ENCODE peak calls at places on chromosome 1, in ten cellular contexts. V, R, X, J, B, T, O, W, G and C are unnamed samples.

GRCh38 chr1:6488602-6489382 is 2.7 kb downstream of the PLEKHG5 start:
- DNase-seq in X (peak), B (no peak), W (no peak), T (no peak), R (no peak), G (no peak), V (no peak), O (no peak), J (no peak), C (no peak)

GRCh38 chr1:55213885-55214213 is 1.3 kb downstream of the USP24 start:
- DNase-seq in G (no peak), T (no peak), B (no peak), W (no peak), O (peak), J (no peak), R (no peak), V (no peak), X (no peak), C (peak)

GRCh38 chr1:109876617-109877319 is 33.9 kb upstream of the CSF1 start:
- DNase-seq in O (peak), X (no peak), G (no peak), V (no peak), T (no peak), J (no peak), W (no peak), R (no peak), B (no peak), C (peak)

GRCh38 chr1:231929311-231929710 is 302.7 kb downstream of the DISC1 start:
- DNase-seq in W (no peak), V (no peak), X (no peak), O (no peak), T (no peak), R (no peak), J (no peak), G (no peak), B (no peak), C (peak)

GRCh38 chr1:62725255-62725654 is 37.1 kb upstream of the DOCK7 start:
- DNase-seq in G (no peak), T (no peak), J (no peak), W (no peak), V (no peak), X (no peak), R (no peak), O (no peak), B (no peak), C (peak)

GRCh38 chr1:22279735-22280134 is 136.8 kb upstream of the WNT4 start:
- DNase-seq in T (no peak), V (no peak), R (no peak), O (no peak), W (no peak), B (no peak), J (no peak), G (no peak), X (no peak), C (no peak)

GRCh38 chr1:90720137-90720636 is 3.1 kb upstream of the BARHL2 start:
- DNase-seq in B (no peak), V (no peak), T (no peak), W (no peak), R (no peak), J (no peak), X (no peak), O (no peak), G (no peak), C (no peak)

GRCh38 chr1:87061742-87062156 is 147.3 kb downstream of the HS2ST1 start:
- DNase-seq in G (no peak), V (no peak), W (no peak), J (no peak), X (no peak), B (no peak), O (no peak), R (no peak), T (no peak), C (peak)

GRCh38 chr1:9242338-9242969 is 7.9 kb downstream of the H6PD start:
- DNase-seq in J (peak), X (no peak), T (no peak), O (no peak), V (peak), R (no peak), B (peak), W (no peak), G (no peak), C (no peak)

GRCh38 chr1:203422116-203422515 is 53.5 kb upstream of the PRELP start:
- DNase-seq in B (no peak), J (no peak), R (no peak), W (no peak), X (no peak), T (no peak), V (no peak), G (no peak), O (no peak), C (no peak)

GRCh38 chr1:240701412-240701811 is 89.5 kb upstream of the GREM2 start:
- DNase-seq in B (no peak), W (no peak), O (no peak), T (no peak), G (no peak), X (no peak), R (no peak), V (no peak), J (no peak), C (peak)

GRCh38 chr1:71621785-71622184 is 541.0 kb upstream of the ZRANB2 start:
- DNase-seq in G (no peak), W (no peak), J (no peak), V (no peak), B (no peak), O (no peak), X (no peak), T (no peak), R (no peak), C (peak)

GRCh38 chr1:205739348-205740160 is 10.4 kb downstream of the NUCKS1 start:
- DNase-seq in T (no peak), G (no peak), R (no peak), O (no peak), J (no peak), X (no peak), W (no peak), B (no peak), V (no peak), C (peak)

GRCh38 chr1:2592672-2593071 is 6.1 kb downstream of the PRXL2B start:
- DNase-seq in W (no peak), X (peak), T (no peak), O (no peak), V (no peak), B (peak), J (peak), R (no peak), G (no peak), C (no peak)

GRCh38 chr1:4500441-4500840 is 154.0 kb upstream of the AJAP1 start:
- DNase-seq in O (no peak), T (no peak), V (no peak), J (no peak), B (no peak), W (no peak), R (no peak), G (no peak), X (no peak), C (no peak)

GRCh38 chr1:78607334-78607927 is 12.8 kb upstream of the IFI44L start:
- DNase-seq in J (no peak), V (no peak), B (no peak), T (no peak), W (no peak), X (no peak), O (no peak), R (no peak), G (no peak), C (peak)

GRCh38 chr1:113042336-113043143 is 30.5 kb upstream of the LRIG2 start:
- DNase-seq in V (peak), W (peak), X (peak), G (peak), B (peak), R (peak), J (peak), T (peak), O (peak), C (peak)

GRCh38 chr1:186841599-186841998 is 12.8 kb downstream of the PLA2G4A start:
- DNase-seq in V (no peak), X (no peak), T (no peak), J (no peak), O (no peak), R (no peak), B (no peak), W (no peak), G (no peak), C (no peak)

GRCh38 chr1:107358611-107359342 is 217.9 kb downstream of the NTNG1 start:
- DNase-seq in G (no peak), R (no peak), X (no peak), W (no peak), B (no peak), J (no peak), O (no peak), T (no peak), V (no peak), C (no peak)

GRCh38 chr1:72837781-72838180 is 555.4 kb upstream of the NEGR1 start:
- DNase-seq in V (no peak), J (no peak), W (no peak), R (no peak), O (peak), T (no peak), B (no peak), X (no peak), G (no peak), C (peak)

GRCh38 chr1:23370270-23370743 is 671 bp upstream of the ZNF436 start:
- DNase-seq in G (no peak), J (no peak), R (no peak), T (no peak), V (no peak), X (no peak), O (no peak), B (no peak), W (no peak), C (no peak)

GRCh38 chr1:3516911-3517310 is 62.4 kb downstream of the ARHGEF16 start:
- DNase-seq in T (no peak), X (no peak), O (no peak), W (no peak), V (no peak), B (no peak), G (no peak), R (no peak), J (no peak), C (no peak)

GRCh38 chr1:246784621-246785535 is 60.7 kb downstream of the SCCPDH start:
- DNase-seq in V (no peak), B (no peak), O (no peak), W (no peak), G (no peak), T (no peak), R (no peak), J (peak), X (no peak), C (peak)

GRCh38 chr1:237492359-237492758 is 398.4 kb downstream of the ZP4 start:
- DNase-seq in J (no peak), B (no peak), R (no peak), G (no peak), W (no peak), T (no peak), V (no peak), X (no peak), O (peak), C (peak)